ENCODE peak calls at places on chromosome 1, in four cellular contexts. J is testis, E is neural crest cell, C is mesothelial cell of epicardium. M is an unnamed sample.

GRCh38 chr1:29315876-29316275 is 79.6 kb downstream of the PTPRU start:
- DNase-seq in J (no peak), E (no peak), C (no peak), M (no peak)

GRCh38 chr1:6353948-6354658 is 39.5 kb downstream of the ACOT7 start:
- DNase-seq in J (no peak), E (no peak), C (no peak), M (no peak)

GRCh38 chr1:164648211-164649080 is 89.5 kb downstream of the PBX1 start:
- DNase-seq in J (no peak), E (no peak), C (no peak), M (no peak)

GRCh38 chr1:32915766-32916455 is 14.7 kb upstream of the TMEM54 start:
- DNase-seq in J (no peak), E (no peak), C (no peak), M (no peak)

GRCh38 chr1:97778718-97779117 is 142.1 kb downstream of the DPYD start:
- DNase-seq in J (no peak), E (no peak), C (no peak), M (no peak)

GRCh38 chr1:177566495-177566894 is 395.7 kb downstream of the BRINP2 start:
- DNase-seq in J (no peak), E (no peak), C (no peak), M (no peak)

GRCh38 chr1:236502972-236503639 is 20.7 kb upstream of the LGALS8 start:
- DNase-seq in J (peak; percentile 46), E (peak; percentile 8), C (peak; percentile 57), M (no peak)

GRCh38 chr1:82969340-82969739 is 1029.6 kb downstream of the TTLL7 start:
- DNase-seq in J (no peak), E (no peak), C (no peak), M (no peak)

GRCh38 chr1:158285756-158286241 is 3.9 kb upstream of the CD1C start:
- DNase-seq in J (peak; percentile 34), E (no peak), C (no peak), M (peak; percentile 78)

GRCh38 chr1:44377925-44378784 is 23.1 kb upstream of the ERI3 start:
- DNase-seq in J (peak; percentile 57), E (peak; percentile 53), C (peak; percentile 48), M (no peak)

GRCh38 chr1:55249646-55250398 is 34.7 kb upstream of the USP24 start:
- DNase-seq in J (no peak), E (no peak), C (no peak), M (no peak)

GRCh38 chr1:44103270-44104131 is 15.1 kb upstream of the KLF17 start:
- DNase-seq in J (peak; percentile 54), E (peak; percentile 54), C (no peak), M (no peak)

GRCh38 chr1:9651565-9652378 is at the start of gene PIK3CD:
- DNase-seq in J (peak; percentile 20), E (peak; percentile 45), C (peak; percentile 74), M (no peak)

GRCh38 chr1:27992271-27992670 is 32.5 kb downstream of the XKR8 start:
- DNase-seq in J (no peak), E (no peak), C (no peak), M (no peak)

GRCh38 chr1:71461416-71461815 is 380.6 kb upstream of the ZRANB2 start:
- DNase-seq in J (no peak), E (no peak), C (no peak), M (no peak)

GRCh38 chr1:36609241-36610027 is 126.7 kb upstream of the CSF3R start:
- DNase-seq in J (peak; percentile 81), E (peak; percentile 62), C (no peak), M (no peak)

GRCh38 chr1:167232801-167233200 is 12.1 kb downstream of the POU2F1 start:
- DNase-seq in J (no peak), E (no peak), C (no peak), M (no peak)

GRCh38 chr1:155208656-155209372 is at the start of gene MTX1:
- DNase-seq in J (peak; percentile 93), E (peak; percentile 76), C (peak; percentile 83), M (peak; percentile 77)

GRCh38 chr1:232149302-232150201 is 480.4 kb downstream of the SIPA1L2 start:
- DNase-seq in J (no peak), E (no peak), C (no peak), M (no peak)

GRCh38 chr1:108503062-108503740 is 53.1 kb downstream of the NBPF6 start:
- DNase-seq in J (no peak), E (no peak), C (no peak), M (no peak)

GRCh38 chr1:12745992-12746323 is at the start of gene CFAP107:
- DNase-seq in J (no peak), E (no peak), C (no peak), M (no peak)

GRCh38 chr1:3465935-3466321 is 11.5 kb downstream of the ARHGEF16 start:
- DNase-seq in J (peak; percentile 44), E (no peak), C (no peak), M (no peak)

GRCh38 chr1:37189111-37189510 is 154.8 kb upstream of the GRIK3 start:
- DNase-seq in J (no peak), E (no peak), C (no peak), M (no peak)

GRCh38 chr1:40379785-40380452 is 6.4 kb downstream of the SMAP2 start:
- DNase-seq in J (no peak), E (no peak), C (no peak), M (no peak)

GRCh38 chr1:39410915-39411436 is 80.5 kb upstream of the BMP8A start:
- DNase-seq in J (peak; percentile 91), E (peak; percentile 22), C (peak; percentile 77), M (peak; percentile 92)

GRCh38 chr1:205304695-205305070 is 16.9 kb downstream of the NUAK2 start:
- DNase-seq in J (no peak), E (no peak), C (no peak), M (no peak)

GRCh38 chr1:201137579-201138310 is 10.8 kb upstream of the ASCL5 start:
- DNase-seq in J (peak; percentile 36), E (no peak), C (no peak), M (peak; percentile 86)

GRCh38 chr1:187157552-187157951 is 328.8 kb downstream of the PLA2G4A start:
- DNase-seq in J (no peak), E (no peak), C (no peak), M (no peak)

DNA sequence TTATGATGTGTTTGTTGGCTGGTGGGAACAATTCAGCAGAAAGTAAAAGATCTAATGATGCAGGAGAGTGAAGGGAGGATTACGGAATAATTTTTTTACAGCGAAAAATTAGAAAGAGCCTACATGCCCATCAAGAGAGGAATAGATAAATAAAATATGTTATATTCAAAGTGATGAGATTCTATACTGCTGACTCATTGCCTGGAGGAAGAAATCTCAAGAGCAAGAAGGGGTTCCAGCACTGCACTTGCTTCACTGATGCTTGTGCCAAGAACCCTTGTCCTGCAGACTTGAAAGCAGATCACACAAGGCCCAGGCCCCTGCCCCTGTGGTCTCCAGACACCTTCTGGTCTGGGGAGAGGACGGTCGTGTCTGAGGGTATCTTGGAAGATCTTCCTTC is 295.1 kb upstream of the POU3F1 start:
- DNase-seq in J (no peak), E (no peak), C (no peak), M (no peak)
- TF ChIP-seq CTCF in J (no peak), E (no peak), C (no peak), M (no peak)

DNA sequence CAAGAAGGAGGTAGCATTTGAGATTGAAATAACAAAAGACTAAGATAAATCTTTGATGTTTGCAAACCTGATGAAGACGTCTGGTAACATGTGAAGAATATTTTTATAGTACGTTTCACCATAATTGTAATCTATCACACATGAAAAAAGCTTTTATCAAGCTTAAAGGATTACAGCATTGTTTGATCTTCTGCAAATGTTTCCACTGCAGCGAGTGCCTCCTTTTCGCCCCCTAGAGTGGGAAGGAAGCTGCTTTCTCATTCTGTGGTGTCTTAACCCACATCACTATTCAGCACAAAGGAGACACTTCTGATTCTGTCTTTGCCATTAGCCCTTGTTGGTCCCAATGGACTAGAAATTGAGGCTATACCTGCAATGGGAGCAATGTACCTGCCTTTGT is 46.0 kb upstream of the IL12RB2 start:
- DNase-seq in J (no peak), E (no peak), C (no peak), M (no peak)
- TF ChIP-seq CTCF in J (no peak), E (peak; percentile 36), C (no peak), M (no peak)

GRCh38 chr1:116914667-116915066 is 5.0 kb downstream of the PTGFRN start:
- DNase-seq in J (no peak), E (no peak), C (no peak), M (no peak)

GRCh38 chr1:116913941-116914340 is 4.2 kb downstream of the PTGFRN start:
- DNase-seq in J (no peak), E (no peak), C (no peak), M (no peak)

GRCh38 chr1:116915182-116915611 is 5.5 kb downstream of the PTGFRN start:
- DNase-seq in J (peak; percentile 44), E (no peak), C (no peak), M (peak; percentile 31)

GRCh38 chr1:116916533-116917460 is 7.1 kb downstream of the PTGFRN start:
- DNase-seq in J (no peak), E (no peak), C (no peak), M (peak; percentile 33)

DNA sequence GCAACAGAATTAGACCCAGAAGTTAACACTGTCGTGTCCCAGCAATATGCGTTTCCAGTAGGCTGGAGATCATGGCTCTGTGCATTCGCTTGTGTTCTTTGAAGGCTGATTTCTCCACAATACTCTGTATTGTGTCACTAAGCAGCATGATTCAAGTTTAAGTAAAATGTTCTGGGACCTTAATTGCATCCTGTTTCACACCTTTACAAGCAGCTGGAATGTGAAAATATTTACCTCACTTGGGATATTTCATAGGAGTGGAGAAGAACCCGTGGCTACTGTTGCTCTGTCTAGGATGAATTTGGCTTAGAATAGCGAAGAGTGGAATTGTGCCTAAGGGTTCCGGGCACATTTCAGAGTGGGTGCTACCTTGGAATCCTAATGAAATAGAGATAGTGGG is 6.3 kb downstream of the PTGFRN start:
- DNase-seq in J (no peak), E (no peak), C (no peak), M (peak; percentile 3)
- TF ChIP-seq CTCF in J (no peak), E (no peak), C (no peak), M (no peak)

GRCh38 chr1:203276408-203276807 is 28.9 kb upstream of the BTG2 start:
- DNase-seq in J (no peak), E (no peak), C (no peak), M (no peak)

GRCh38 chr1:203278885-203279406 is 26.4 kb upstream of the BTG2 start:
- DNase-seq in J (no peak), E (no peak), C (no peak), M (peak; percentile 25)

GRCh38 chr1:203280061-203280460 is 25.3 kb upstream of the BTG2 start:
- DNase-seq in J (no peak), E (no peak), C (no peak), M (no peak)

GRCh38 chr1:203276916-203277535 is 28.3 kb upstream of the BTG2 start:
- DNase-seq in J (peak; percentile 58), E (no peak), C (no peak), M (no peak)

DNA sequence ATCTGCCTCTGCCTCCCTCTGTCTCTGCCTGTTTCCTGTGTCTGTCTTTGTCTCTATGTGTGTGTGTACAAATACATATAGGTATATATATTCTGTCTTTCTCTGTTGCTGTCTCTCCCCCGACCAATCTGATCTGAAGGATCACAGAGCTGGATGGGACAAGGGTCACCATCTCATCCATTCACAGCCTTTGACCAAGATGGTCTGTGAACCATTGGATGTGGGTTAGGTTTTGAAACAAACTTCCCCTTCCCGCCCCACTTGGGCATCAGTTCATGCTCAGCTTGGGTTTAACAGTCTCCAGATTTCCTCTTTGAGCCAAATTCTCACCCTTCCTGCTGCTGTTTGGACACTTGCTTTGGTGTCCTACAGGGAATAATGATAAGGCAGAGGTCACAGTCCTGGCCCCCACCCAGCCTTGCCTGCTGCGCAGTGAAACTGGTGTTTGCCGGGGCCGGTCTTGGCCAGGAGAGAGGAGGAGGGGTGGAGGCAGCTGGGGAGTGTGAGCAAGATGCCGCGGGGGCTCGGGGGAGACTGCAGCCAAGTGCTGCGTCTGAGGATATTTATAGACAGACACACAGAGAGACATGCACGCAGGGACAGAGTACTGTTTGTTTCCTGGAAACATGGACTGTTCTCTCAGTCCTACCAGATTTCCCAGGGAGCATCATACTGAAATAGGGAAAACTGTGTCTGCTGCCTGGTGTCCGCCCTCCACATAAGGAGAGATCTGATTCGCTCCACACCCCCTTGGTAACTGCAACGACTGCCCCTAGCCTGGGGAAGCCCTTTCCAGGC is 27.0 kb upstream of the BTG2 start:
- DNase-seq in J (peak; percentile 95), E (peak; percentile 43), C (peak; percentile 65), M (peak; percentile 98)
- TF ChIP-seq CTCF in J (peak; percentile 15), E (no peak), C (no peak), M (no peak)

M was measured in ascending aorta.